ENCODE peak calls at places on chromosomes 16 and 17, in ten cellular contexts. O is MM.1S; W is cardiac septum; G is fibroblast of pulmonary artery; Z is fibroblast of mammary gland; T is H54; D is kidney glomerular epithelial cell; Y is neural crest cell; N is CD4-positive, alpha-beta memory T cell; M is nucleus accumbens. R is an unnamed sample.

GRCh38 chr17:59155439-59156177 is at the start of gene PRR11:
- DNase-seq in O (peak; percentile 99), W (peak; percentile 96), G (peak; percentile 100), Z (peak; percentile 100), T (peak; percentile 81), D (peak; percentile 100), Y (peak; percentile 79), N (peak; percentile 99), M (peak; percentile 99), R (peak; percentile 99)

GRCh38 chr16:20746461-20746860 is 4.8 kb upstream of the THUMPD1 start:
- DNase-seq in O (no peak), W (no peak), G (no peak), Z (no peak), T (no peak), D (no peak), Y (no peak), N (no peak), M (no peak), R (no peak)

GRCh38 chr17:7988750-7989178 is 13.7 kb upstream of the GUCY2D start:
- DNase-seq in O (peak; percentile 88), W (no peak), G (peak; percentile 92), Z (peak; percentile 91), T (no peak), D (peak; percentile 79), Y (peak; percentile 60), N (peak; percentile 79), M (peak; percentile 8), R (peak; percentile 84)

GRCh38 chr16:49492090-49492801 is 118.6 kb downstream of the C16orf78 start:
- DNase-seq in O (peak; percentile 37), W (peak; percentile 77), G (peak; percentile 12), Z (no peak), T (peak; percentile 36), D (peak; percentile 17), Y (peak; percentile 61), N (peak; percentile 14), M (no peak), R (peak; percentile 43)

GRCh38 chr16:19130852-19131808 is 17.4 kb downstream of the ITPRIPL2 start:
- DNase-seq in O (no peak), W (peak; percentile 73), G (peak; percentile 78), Z (peak; percentile 91), T (no peak), D (peak; percentile 8), Y (no peak), N (no peak), M (no peak), R (peak; percentile 87)

GRCh38 chr16:50868577-50868976 is 126.7 kb downstream of the CYLD start:
- DNase-seq in O (no peak), W (no peak), G (no peak), Z (no peak), T (no peak), D (no peak), Y (no peak), N (no peak), M (no peak), R (no peak)

GRCh38 chr16:84925092-84925772 is 86.1 kb downstream of the ZDHHC7 start:
- DNase-seq in O (no peak), W (peak; percentile 84), G (no peak), Z (peak; percentile 46), T (no peak), D (no peak), Y (no peak), N (peak; percentile 56), M (no peak), R (peak; percentile 76)

GRCh38 chr16:51731160-51731559 is 580.1 kb upstream of the SALL1 start:
- DNase-seq in O (no peak), W (no peak), G (no peak), Z (no peak), T (no peak), D (no peak), Y (no peak), N (no peak), M (no peak), R (no peak)

GRCh38 chr17:82889496-82890338 is 49.9 kb upstream of the ZNF750 start:
- DNase-seq in O (no peak), W (no peak), G (no peak), Z (peak; percentile 75), T (no peak), D (no peak), Y (no peak), N (no peak), M (no peak), R (no peak)

GRCh38 chr17:78839762-78840529 is 668 bp downstream of the USP36 start:
- DNase-seq in O (peak; percentile 51), W (peak; percentile 81), G (peak; percentile 72), Z (peak; percentile 68), T (peak; percentile 25), D (no peak), Y (no peak), N (peak; percentile 73), M (no peak), R (peak; percentile 56)